ENCODE peak calls at places on chromosome 10, in six cellular contexts. T, E, F, D, A and O are unnamed samples.

GRCh38 chr10:124468624-124469023 is 7.0 kb downstream of the LHPP start:
- DNase-seq in A (no peak), T (no peak), F (no peak), D (no peak), E (no peak), O (no peak)

GRCh38 chr10:73907841-73908517 is 3.0 kb upstream of the PLAU start:
- DNase-seq in D (no peak), E (no peak), F (no peak), A (no peak), T (peak; percentile 74), O (peak; percentile 13)

GRCh38 chr10:73647211-73647874 is 6.1 kb upstream of the MYOZ1 start:
- DNase-seq in E (no peak), F (peak; percentile 96), T (no peak), A (no peak), D (peak; percentile 86), O (no peak)

GRCh38 chr10:12504628-12505027 is 155.3 kb downstream of the CAMK1D start:
- DNase-seq in F (no peak), A (no peak), T (no peak), E (no peak), D (peak; percentile 23), O (no peak)

GRCh38 chr10:72328829-72329204 is 25.9 kb downstream of the DNAJB12 start:
- DNase-seq in E (no peak), A (no peak), F (no peak), D (no peak), T (no peak), O (no peak)

GRCh38 chr10:51685768-51686167 is 13.6 kb downstream of the CSTF2T start:
- DNase-seq in T (no peak), A (no peak), E (no peak), D (no peak), F (no peak), O (no peak)

GRCh38 chr10:114024876-114025609 is 18.6 kb upstream of the ADRB1 start:
- DNase-seq in E (peak; percentile 86), T (peak; percentile 25), D (no peak), A (no peak), F (no peak), O (peak; percentile 25)

GRCh38 chr10:5582736-5583135 is 58.0 kb downstream of the CALML3 start:
- DNase-seq in F (no peak), T (no peak), D (no peak), E (no peak), A (no peak), O (peak; percentile 73)

GRCh38 chr10:30062090-30062489 is 2.7 kb upstream of the JCAD start:
- DNase-seq in D (no peak), F (no peak), T (no peak), A (no peak), E (no peak), O (no peak)

GRCh38 chr10:102678842-102679289 is 34.6 kb downstream of the TRIM8 start:
- DNase-seq in F (peak; percentile 81), D (peak; percentile 93), T (peak; percentile 50), E (no peak), A (peak; percentile 76), O (peak; percentile 66)

GRCh38 chr10:317219-317868 is 182.1 kb downstream of the ZMYND11 start:
- DNase-seq in T (no peak), A (no peak), E (peak; percentile 82), D (no peak), F (no peak), O (no peak)

GRCh38 chr10:80443531-80443974 is 10.6 kb upstream of the TSPAN14 start:
- DNase-seq in D (no peak), T (peak; percentile 73), F (peak; percentile 75), A (peak; percentile 41), E (no peak), O (peak; percentile 54)

GRCh38 chr10:74223755-74224530 is 72.9 kb downstream of the ADK start:
- DNase-seq in A (no peak), D (no peak), E (no peak), F (no peak), T (peak; percentile 68), O (no peak)

GRCh38 chr10:70432101-70432500 is 9.4 kb downstream of the NODAL start:
- DNase-seq in E (no peak), T (no peak), D (no peak), A (peak; percentile 57), F (no peak), O (no peak)

GRCh38 chr10:59791602-59792001 is 38.3 kb upstream of the MRLN start:
- DNase-seq in E (no peak), F (no peak), T (no peak), D (no peak), A (no peak), O (no peak)

GRCh38 chr10:50275650-50276235 is 24.4 kb upstream of the ASAH2 start:
- DNase-seq in A (peak; percentile 20), E (peak; percentile 25), F (peak; percentile 5), T (peak; percentile 34), D (peak; percentile 63), O (peak; percentile 50)

GRCh38 chr10:132940791-132941465 is 1.4 kb downstream of the CFAP46 start:
- DNase-seq in A (no peak), E (no peak), T (no peak), F (no peak), D (no peak), O (no peak)

GRCh38 chr10:90064295-90064694 is 362.9 kb downstream of the KIF20B start:
- DNase-seq in A (no peak), T (no peak), F (no peak), E (no peak), D (no peak), O (no peak)

GRCh38 chr10:86330778-86331763 is 35.5 kb downstream of the GRID1 start:
- DNase-seq in D (no peak), E (no peak), A (no peak), F (no peak), T (no peak), O (no peak)

GRCh38 chr10:109959571-109960145 is 36.3 kb upstream of the XPNPEP1 start:
- DNase-seq in A (no peak), D (no peak), T (no peak), E (no peak), F (no peak), O (no peak)
- TF ChIP-seq CHD2 in A (no peak), D (no peak), T (no peak), E (no peak), F (no peak), O (no peak)

DNA sequence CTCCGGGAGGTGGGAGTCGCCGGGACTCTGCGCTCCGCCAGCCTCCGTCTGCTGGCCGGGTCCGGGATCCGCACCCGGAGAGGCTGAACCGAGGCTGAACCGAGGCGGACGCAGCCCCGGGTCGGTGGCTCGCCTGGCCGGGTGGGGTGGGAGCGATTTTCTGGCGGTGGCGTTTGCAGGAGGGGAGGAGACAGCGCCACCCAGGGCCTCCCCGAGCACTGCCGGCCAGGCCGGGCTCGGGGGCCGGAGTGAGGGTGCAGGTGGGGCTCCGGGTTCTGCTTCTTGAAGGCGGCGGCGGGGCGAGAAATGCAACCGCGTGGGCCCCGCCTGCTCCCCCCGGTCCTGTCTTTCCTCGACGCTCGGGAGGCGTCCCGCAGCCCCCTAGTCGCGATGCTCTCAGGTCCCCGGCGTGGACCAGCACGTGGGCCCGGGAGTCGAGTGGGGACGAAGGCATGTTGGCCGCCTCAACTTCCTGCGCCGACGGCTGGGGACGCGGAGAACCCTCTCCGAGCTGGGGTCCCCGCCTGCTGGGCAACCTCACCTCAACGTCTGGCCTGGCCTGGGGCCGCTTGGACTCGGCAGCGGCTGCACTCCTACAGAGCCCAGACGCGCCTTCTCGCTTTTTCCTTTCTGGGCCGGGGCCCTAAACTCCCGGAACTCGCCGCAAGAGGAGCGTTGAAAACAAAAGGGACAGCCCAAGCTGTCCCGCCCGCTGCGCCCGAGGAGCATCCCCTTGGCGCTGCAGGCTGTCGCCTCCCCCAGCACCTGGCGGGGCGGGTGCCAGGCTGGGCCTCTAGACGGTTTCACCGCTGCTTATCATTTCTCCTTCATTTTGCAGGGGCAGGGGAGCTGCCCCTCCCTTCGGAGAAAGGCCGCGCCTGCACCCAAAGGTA is 25.2 kb upstream of the VAX1 start:
- DNase-seq in D (peak; percentile 84), A (no peak), T (peak; percentile 31), E (no peak), F (peak; percentile 79), O (peak; percentile 12)
- TF ChIP-seq CTCF in D (peak; percentile 43), A (peak; percentile 30), T (peak; percentile 38), E (no peak), F (peak; percentile 24), O (peak; percentile 24)

GRCh38 chr10:44627591-44628354 is 242.9 kb upstream of the CXCL12 start:
- DNase-seq in T (no peak), E (no peak), F (no peak), A (no peak), D (no peak), O (no peak)

GRCh38 chr10:44628921-44629320 is 244.0 kb upstream of the CXCL12 start:
- DNase-seq in F (no peak), D (no peak), T (peak; percentile 56), E (no peak), A (no peak), O (peak; percentile 15)
- TF ChIP-seq CHD2 in F (no peak), D (no peak), T (no peak), E (no peak), A (no peak), O (no peak)

GRCh38 chr10:31083765-31084184 is 52.1 kb upstream of the ZNF438 start:
- DNase-seq in D (peak; percentile 76), E (peak; percentile 26), A (peak; percentile 20), T (peak; percentile 75), F (peak; percentile 47), O (peak; percentile 47)
- TF ChIP-seq CTCF in D (peak; percentile 52), E (peak; percentile 65), A (peak; percentile 43), T (peak; percentile 37), F (peak; percentile 58), O (peak; percentile 52)

GRCh38 chr10:93954726-93955363 is 38.9 kb upstream of the PLCE1 start:
- DNase-seq in D (no peak), T (peak; percentile 16), E (no peak), F (no peak), A (no peak), O (no peak)

GRCh38 chr10:93947055-93947454 is 46.7 kb upstream of the PLCE1 start:
- DNase-seq in T (no peak), D (no peak), F (no peak), A (peak; percentile 27), E (no peak), O (no peak)

GRCh38 chr10:93954299-93954698 is 39.4 kb upstream of the PLCE1 start:
- DNase-seq in A (no peak), T (no peak), E (no peak), F (no peak), D (no peak), O (no peak)

GRCh38 chr10:93947524-93947923 is 46.2 kb upstream of the PLCE1 start:
- DNase-seq in A (no peak), T (no peak), D (no peak), E (no peak), F (no peak), O (peak; percentile 20)

GRCh38 chr10:93951905-93952304 is 41.8 kb upstream of the PLCE1 start:
- DNase-seq in D (no peak), E (no peak), T (no peak), F (no peak), A (no peak), O (no peak)
- TF ChIP-seq CHD2 in D (no peak), E (no peak), T (no peak), F (no peak), A (no peak), O (no peak)